ENCODE peak calls at places on chromosomes 11 and 22, in four cellular contexts. V, A, S and T are unnamed samples.

GRCh38 chr11:13595166-13595565 is 73.3 kb upstream of the FAR1 start:
- DNase-seq in V (no peak), A (no peak), S (no peak), T (no peak)

GRCh38 chr22:48346911-48347310 is 1480.8 kb downstream of the BRD1 start:
- DNase-seq in S (no peak), A (no peak), V (no peak), T (no peak)

GRCh38 chr11:45212566-45213315 is 66.3 kb downstream of the PRDM11 start:
- DNase-seq in A (peak), V (peak), S (no peak), T (no peak)

GRCh38 chr11:74134661-74135515 is 35.9 kb downstream of the C2CD3 start:
- DNase-seq in S (no peak), V (no peak), A (no peak), T (no peak)

GRCh38 chr22:20930004-20930403 is 12.8 kb downstream of the CRKL start:
- DNase-seq in S (no peak), A (no peak), V (no peak), T (no peak)

GRCh38 chr11:17801166-17801565 is 66.6 kb downstream of the KCNC1 start:
- DNase-seq in S (no peak), A (no peak), V (no peak), T (no peak)

GRCh38 chr11:12329797-12330196 is 47.6 kb upstream of the PARVA start:
- DNase-seq in S (no peak), V (no peak), A (no peak), T (no peak)

GRCh38 chr11:64649304-64649703 is 58.3 kb downstream of the SLC22A12 start:
- DNase-seq in S (peak), A (peak), V (peak), T (no peak)

GRCh38 chr11:17722000-17722643 is 2.8 kb downstream of the MYOD1 start:
- DNase-seq in S (no peak), V (peak), A (peak), T (no peak)

GRCh38 chr11:10405858-10406592 is 49.0 kb upstream of the AMPD3 start:
- DNase-seq in V (peak), S (peak), A (peak), T (peak)

GRCh38 chr11:60899021-60899936 is 7.1 kb downstream of the PRPF19 start:
- DNase-seq in S (peak), V (peak), A (peak), T (no peak)

GRCh38 chr11:2582958-2583604 is 116.7 kb downstream of the KCNQ1OT1 start:
- DNase-seq in V (peak), S (no peak), A (no peak), T (no peak)

GRCh38 chr11:13984616-13985474 is 22.3 kb downstream of the SPON1 start:
- DNase-seq in S (no peak), A (no peak), V (no peak), T (no peak)

GRCh38 chr11:117819096-117820040 is 5.2 kb downstream of the FXYD2 start:
- DNase-seq in V (peak), A (peak), S (peak), T (no peak)

GRCh38 chr11:12762696-12763324 is 88.6 kb downstream of the TEAD1 start:
- DNase-seq in V (no peak), S (no peak), A (no peak), T (no peak)

GRCh38 chr11:64875369-64876225 is 2.8 kb downstream of the EHD1 start:
- DNase-seq in S (no peak), V (no peak), A (no peak), T (no peak)

GRCh38 chr22:33210129-33210784 is 152.1 kb upstream of the SYN3 start:
- DNase-seq in S (peak), V (peak), A (peak), T (no peak)

GRCh38 chr22:44180706-44181032 is at the start of gene PARVG:
- DNase-seq in S (no peak), A (no peak), V (peak), T (peak)

GRCh38 chr11:2484576-2485125 is 39.8 kb downstream of the KCNQ1 start:
- DNase-seq in V (no peak), A (no peak), S (no peak), T (no peak)

GRCh38 chr11:64564947-64565889 is 25.8 kb upstream of the SLC22A12 start:
- DNase-seq in V (peak), S (peak), A (no peak), T (no peak)

GRCh38 chr11:68012843-68013610 is 2.9 kb downstream of the ALDH3B1 start:
- DNase-seq in A (no peak), S (peak), V (no peak), T (no peak)

GRCh38 chr11:43870981-43871550 is 9.6 kb upstream of the ALKBH3 start:
- DNase-seq in S (no peak), A (no peak), V (no peak), T (no peak)

GRCh38 chr11:64531906-64532312 is 59.1 kb upstream of the SLC22A12 start:
- DNase-seq in S (no peak), A (no peak), V (no peak), T (no peak)

GRCh38 chr22:22908495-22908861 is 20.9 kb downstream of the IGLL5 start:
- DNase-seq in A (no peak), S (no peak), V (no peak), T (no peak)

GRCh38 chr11:128157423-128158298 is 429.7 kb downstream of the ETS1 start:
- DNase-seq in V (peak), A (peak), S (peak), T (peak)

GRCh38 chr22:50485221-50486131 is 1.2 kb upstream of the MIOX start:
- DNase-seq in V (no peak), A (no peak), S (peak), T (no peak)

GRCh38 chr22:49983148-49984042 is 22.8 kb downstream of the PIM3 start:
- DNase-seq in A (no peak), V (peak), S (no peak), T (no peak)

GRCh38 chr11:68003846-68004550 is at the start of gene UNC93B1:
- DNase-seq in A (peak), S (peak), V (peak), T (peak)

GRCh38 chr11:71256080-71256479 is 3.7 kb upstream of the SHANK2 start:
- DNase-seq in A (no peak), S (no peak), V (no peak), T (no peak)

GRCh38 chr22:33330534-33330933 is 272.4 kb upstream of the SYN3 start:
- DNase-seq in A (no peak), V (no peak), S (no peak), T (no peak)

GRCh38 chr22:18063311-18063710 is 14.5 kb upstream of the PEX26 start:
- DNase-seq in S (no peak), A (no peak), V (no peak), T (no peak)
- TF ChIP-seq CREM in S (no peak), A (no peak), V (no peak), T (no peak)

GRCh38 chr11:134086376-134086775 is 17.5 kb downstream of the JAM3 start:
- DNase-seq in A (no peak), V (no peak), S (no peak), T (no peak)
- TF ChIP-seq CREM in A (no peak), V (no peak), S (no peak), T (no peak)

GRCh38 chr11:109390752-109391151 is 31.2 kb upstream of the C11orf87 start:
- DNase-seq in S (no peak), V (no peak), A (no peak), T (no peak)
- TF ChIP-seq CREM in S (no peak), V (no peak), A (no peak), T (no peak)

DNA sequence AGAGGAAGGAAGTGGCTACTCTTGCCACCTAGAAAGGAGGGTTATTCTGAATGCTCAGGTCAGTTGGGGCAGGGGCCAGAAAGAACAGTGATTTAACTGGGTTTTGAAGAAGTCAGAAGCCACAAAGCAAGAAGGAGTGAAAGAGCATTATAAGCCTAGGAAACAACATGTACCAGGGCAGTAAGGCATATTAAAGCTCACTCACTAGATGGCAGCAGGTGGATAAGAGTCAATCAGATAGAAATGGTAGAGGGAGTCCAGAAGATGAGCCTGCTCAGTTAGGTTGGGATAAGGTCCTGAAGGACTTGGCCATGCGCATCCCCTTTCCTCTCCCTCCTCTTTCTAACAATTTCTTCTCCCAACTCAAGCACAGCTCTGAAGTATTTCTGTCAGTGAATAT is 22.0 kb upstream of the PATE1 start:
- DNase-seq in V (no peak), S (peak), A (no peak), T (no peak)
- TF ChIP-seq CREM in V (no peak), S (no peak), A (no peak), T (no peak)

GRCh38 chr11:130390071-130390758 is 38.2 kb downstream of the ADAMTS8 start:
- DNase-seq in S (peak), V (no peak), A (no peak), T (no peak)
- TF ChIP-seq CREM in S (no peak), V (no peak), A (no peak), T (no peak)

DNA sequence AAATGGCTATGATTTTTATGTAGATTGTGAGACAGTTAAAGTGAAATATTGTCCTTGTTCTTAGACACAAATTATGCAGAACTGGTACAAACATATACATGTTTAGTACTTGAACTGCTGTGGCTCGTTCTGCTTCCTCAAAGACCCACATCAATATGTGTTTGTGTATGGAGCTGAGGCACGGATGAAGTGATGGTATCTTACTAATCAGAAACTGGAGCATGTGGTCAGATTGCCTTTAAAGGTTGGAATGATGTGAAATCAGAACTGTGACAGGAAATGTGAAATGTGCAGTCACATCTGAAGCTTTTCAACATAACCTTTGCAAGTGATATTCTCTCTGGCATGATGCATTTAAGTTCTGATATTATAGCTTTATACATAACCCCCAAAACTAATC is 130.5 kb downstream of the NAV2 start:
- DNase-seq in V (no peak), A (no peak), S (no peak), T (no peak)
- TF ChIP-seq CREM in V (no peak), A (no peak), S (no peak), T (no peak)

GRCh38 chr11:120657306-120658070 is 145.9 kb downstream of the GRIK4 start:
- DNase-seq in A (no peak), S (no peak), V (no peak), T (peak)
- TF ChIP-seq CREM in A (no peak), S (no peak), V (no peak), T (peak)

DNA sequence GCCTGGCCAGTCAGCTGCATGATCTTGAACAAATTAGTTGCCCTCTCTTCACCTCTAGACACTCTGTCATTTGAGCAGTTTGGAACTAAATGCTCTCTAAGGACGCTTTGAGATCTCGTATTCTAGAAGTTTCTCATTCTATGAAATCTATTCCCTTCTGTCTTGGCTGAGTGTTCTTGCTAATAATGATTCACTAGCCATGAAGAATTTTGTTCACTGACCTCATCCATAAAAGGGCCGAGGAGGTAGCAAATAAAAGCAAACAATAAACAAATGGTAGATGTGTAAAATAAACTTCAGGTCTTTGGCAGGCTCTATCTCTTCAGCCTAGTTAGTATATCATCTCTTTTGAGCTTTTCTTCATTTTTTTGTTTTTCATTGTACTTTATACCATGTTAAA is 76.6 kb downstream of the USP35 start:
- DNase-seq in A (no peak), V (no peak), S (no peak), T (no peak)
- TF ChIP-seq CREM in A (no peak), V (no peak), S (no peak), T (no peak)

GRCh38 chr11:72331761-72332160 is 87.8 kb upstream of the PHOX2A start:
- DNase-seq in S (no peak), V (no peak), A (no peak), T (no peak)

GRCh38 chr11:72328366-72329224 is 84.6 kb upstream of the PHOX2A start:
- DNase-seq in S (no peak), A (no peak), V (no peak), T (no peak)

GRCh38 chr11:72321381-72321996 is 77.5 kb upstream of the PHOX2A start:
- DNase-seq in S (peak), V (no peak), A (peak), T (no peak)

GRCh38 chr11:72330131-72330727 is 86.3 kb upstream of the PHOX2A start:
- DNase-seq in A (no peak), S (no peak), V (no peak), T (no peak)

GRCh38 chr11:72326151-72326842 is 82.3 kb upstream of the PHOX2A start:
- DNase-seq in S (no peak), A (peak), V (no peak), T (no peak)
- TF ChIP-seq CREM in S (no peak), A (no peak), V (no peak), T (no peak)

GRCh38 chr22:46390652-46391301 is 55.3 kb downstream of the TRMU start:
- DNase-seq in S (peak), A (peak), V (no peak), T (no peak)
- TF ChIP-seq CREM in S (no peak), A (no peak), V (no peak), T (no peak)